ENCODE peak calls at places on chromosome 16, in seven cellular contexts. X, O, D, V, I, E and W are unnamed samples.
A peak's percentile ranks its signal among the peaks of the same experiment; 100 is the strongest.

GRCh38 chr16:84423416-84423837 is 55.1 kb downstream of the ATP2C2 start:
- DNase-seq in O (no peak), D (no peak), E (no peak), I (peak; percentile 80), X (no peak), V (peak; percentile 53), W (peak; percentile 53)

GRCh38 chr16:50153648-50154368 is 702 bp downstream of the TENT4B start:
- DNase-seq in I (no peak), V (peak; percentile 69), O (peak; percentile 46), X (no peak), D (no peak), E (peak; percentile 37), W (peak; percentile 56)

GRCh38 chr16:85172465-85173071 is 60.3 kb upstream of the CIBAR2 start:
- DNase-seq in V (peak; percentile 86), X (no peak), I (peak; percentile 62), O (no peak), D (no peak), E (peak; percentile 60), W (peak; percentile 74)

GRCh38 chr16:74984194-74984669 is 691 bp downstream of the WDR59 start:
- DNase-seq in E (no peak), O (no peak), I (peak; percentile 54), V (no peak), D (no peak), X (no peak), W (peak; percentile 72)

GRCh38 chr16:31010539-31010938 is at the start of gene STX1B:
- DNase-seq in D (no peak), X (peak; percentile 7), V (peak; percentile 90), E (peak; percentile 77), I (no peak), O (no peak), W (peak; percentile 59)

GRCh38 chr16:2979669-2980226 is 498 bp downstream of the PKMYT1 start:
- DNase-seq in E (no peak), I (no peak), X (no peak), D (no peak), O (no peak), V (peak; percentile 83), W (peak; percentile 50)

GRCh38 chr16:89446975-89447293 is 43.4 kb downstream of the ANKRD11 start:
- DNase-seq in E (no peak), V (no peak), I (no peak), O (no peak), D (no peak), X (no peak), W (no peak)

GRCh38 chr16:3054965-3055733 is 8.8 kb downstream of the MMP25 start:
- DNase-seq in V (no peak), D (no peak), E (no peak), O (no peak), X (no peak), I (no peak), W (no peak)

GRCh38 chr16:23131436-23131835 is 17.8 kb downstream of the USP31 start:
- DNase-seq in V (no peak), I (no peak), O (no peak), D (no peak), X (no peak), E (no peak), W (no peak)

GRCh38 chr16:21104124-21104860 is 46.4 kb downstream of the DNAH3 start:
- DNase-seq in E (no peak), I (no peak), D (no peak), X (no peak), O (no peak), V (no peak), W (peak; percentile 74)

GRCh38 chr16:56606688-56607618 is 1.4 kb upstream of the MT2A start:
- DNase-seq in V (peak; percentile 64), E (no peak), I (peak; percentile 91), X (no peak), O (peak; percentile 68), D (peak; percentile 92), W (peak; percentile 98)

GRCh38 chr16:67240506-67240905 is 6.8 kb downstream of the FHOD1 start:
- DNase-seq in X (no peak), V (peak; percentile 21), O (no peak), D (no peak), E (no peak), I (no peak), W (peak; percentile 61)
- H3K4me1 ChIP-seq in X (peaks cover 22% of the 10 kb centered on the region), V (peaks cover 24% of the 10 kb centered on the region), O (peaks cover 58% of the 10 kb centered on the region), D (no peaks in the 10 kb centered on the region), E (no peaks in the 10 kb centered on the region), I (peaks cover 56% of the 10 kb centered on the region), W (peaks cover 55% of the 10 kb centered on the region)

GRCh38 chr16:52494145-52494544 is 52.8 kb downstream of the TOX3 start:
- DNase-seq in D (no peak), X (no peak), E (no peak), I (no peak), V (no peak), O (no peak), W (no peak)

GRCh38 chr16:52497067-52497816 is 49.7 kb downstream of the TOX3 start:
- DNase-seq in I (no peak), V (no peak), O (no peak), D (no peak), E (peak; percentile 41), X (no peak), W (no peak)

GRCh38 chr16:52496051-52496876 is 50.7 kb downstream of the TOX3 start:
- DNase-seq in I (no peak), X (no peak), E (peak; percentile 10), V (no peak), D (no peak), O (no peak), W (no peak)

GRCh38 chr16:52492789-52493357 is 54.1 kb downstream of the TOX3 start:
- DNase-seq in E (no peak), I (no peak), O (no peak), X (no peak), V (no peak), D (no peak), W (no peak)

GRCh38 chr16:52494621-52495020 is 52.3 kb downstream of the TOX3 start:
- DNase-seq in O (no peak), X (no peak), E (no peak), V (no peak), I (no peak), D (no peak), W (no peak)
- H3K4me1 ChIP-seq in O (no peaks in the 10 kb centered on the region), X (no peaks in the 10 kb centered on the region), E (peaks cover 11% of the 10 kb centered on the region), V (no peaks in the 10 kb centered on the region), I (no peaks in the 10 kb centered on the region), D (no peaks in the 10 kb centered on the region), W (no peaks in the 10 kb centered on the region)

GRCh38 chr16:66552288-66553143 is at the start of gene CKLF:
- DNase-seq in I (peak; percentile 90), X (peak; percentile 86), V (peak; percentile 95), E (peak; percentile 90), D (peak; percentile 94), O (peak; percentile 91), W (peak; percentile 94)
- H3K4me1 ChIP-seq in I (peaks cover 40% of the 10 kb centered on the region), X (peaks cover 72% of the 10 kb centered on the region), V (peaks cover 4% of the 10 kb centered on the region), E (peaks cover 20% of the 10 kb centered on the region), D (no peaks in the 10 kb centered on the region), O (peaks cover 70% of the 10 kb centered on the region), W (peaks cover 30% of the 10 kb centered on the region)

DNA sequence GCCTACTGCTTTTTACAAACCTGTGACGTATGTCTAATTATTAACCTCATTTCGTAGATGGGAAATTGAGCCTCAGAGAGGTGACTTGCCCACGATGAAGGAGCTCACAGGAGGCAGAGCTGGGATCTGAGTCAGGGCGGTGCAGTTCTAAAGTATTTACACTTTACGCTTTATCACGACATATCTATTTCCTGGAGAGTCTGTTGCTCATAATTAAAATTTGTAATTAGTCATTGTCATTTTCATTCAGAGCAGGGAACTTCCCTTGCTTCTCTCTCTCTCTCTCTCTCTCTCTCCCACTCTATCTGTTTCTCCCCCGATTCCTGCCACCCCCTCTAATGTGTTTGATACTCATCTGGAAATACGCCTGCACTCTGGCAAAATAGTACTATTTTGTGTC is 5.9 kb downstream of the SLC5A11 start:
- DNase-seq in X (no peak), O (no peak), I (peak; percentile 63), V (no peak), E (no peak), D (no peak), W (peak; percentile 61)
- H3K4me1 ChIP-seq in X (no peaks in the 10 kb centered on the region), O (peaks cover 10% of the 10 kb centered on the region), I (peaks cover 92% of the 10 kb centered on the region), V (no peaks in the 10 kb centered on the region), E (no peaks in the 10 kb centered on the region), D (no peaks in the 10 kb centered on the region), W (peaks cover 23% of the 10 kb centered on the region)

GRCh38 chr16:10298416-10298815 is 87.4 kb upstream of the ATF7IP2 start:
- DNase-seq in O (no peak), X (no peak), V (peak; percentile 3), E (no peak), I (no peak), D (no peak), W (no peak)
- H3K4me1 ChIP-seq in O (no peaks in the 10 kb centered on the region), X (no peaks in the 10 kb centered on the region), V (no peaks in the 10 kb centered on the region), E (no peaks in the 10 kb centered on the region), I (no peaks in the 10 kb centered on the region), D (no peaks in the 10 kb centered on the region), W (no peaks in the 10 kb centered on the region)

GRCh38 chr16:68076560-68076959 is 8.6 kb upstream of the NFATC3 start:
- DNase-seq in O (no peak), D (no peak), V (no peak), E (no peak), X (no peak), I (no peak), W (no peak)
- H3K4me1 ChIP-seq in O (peaks cover 49% of the 10 kb centered on the region), D (no peaks in the 10 kb centered on the region), V (peaks cover 7% of the 10 kb centered on the region), E (no peaks in the 10 kb centered on the region), X (peaks cover 85% of the 10 kb centered on the region), I (peaks cover 16% of the 10 kb centered on the region), W (peaks cover 5% of the 10 kb centered on the region)

GRCh38 chr16:586645-587590 is 2.9 kb upstream of the RAB40C start:
- DNase-seq in I (no peak), D (no peak), O (no peak), V (no peak), X (no peak), E (no peak), W (peak; percentile 27)
- H3K4me1 ChIP-seq in I (peaks cover 29% of the 10 kb centered on the region), D (no peaks in the 10 kb centered on the region), O (peaks cover 63% of the 10 kb centered on the region), V (no peaks in the 10 kb centered on the region), X (peaks cover 26% of the 10 kb centered on the region), E (peaks cover 19% of the 10 kb centered on the region), W (peaks cover 5% of the 10 kb centered on the region)

GRCh38 chr16:54687043-54687655 is 243.5 kb upstream of the IRX5 start:
- DNase-seq in D (no peak), V (no peak), X (no peak), I (no peak), E (peak; percentile 47), O (no peak), W (no peak)
- H3K4me1 ChIP-seq in D (no peaks in the 10 kb centered on the region), V (no peaks in the 10 kb centered on the region), X (no peaks in the 10 kb centered on the region), I (no peaks in the 10 kb centered on the region), E (no peaks in the 10 kb centered on the region), O (no peaks in the 10 kb centered on the region), W (no peaks in the 10 kb centered on the region)

DNA sequence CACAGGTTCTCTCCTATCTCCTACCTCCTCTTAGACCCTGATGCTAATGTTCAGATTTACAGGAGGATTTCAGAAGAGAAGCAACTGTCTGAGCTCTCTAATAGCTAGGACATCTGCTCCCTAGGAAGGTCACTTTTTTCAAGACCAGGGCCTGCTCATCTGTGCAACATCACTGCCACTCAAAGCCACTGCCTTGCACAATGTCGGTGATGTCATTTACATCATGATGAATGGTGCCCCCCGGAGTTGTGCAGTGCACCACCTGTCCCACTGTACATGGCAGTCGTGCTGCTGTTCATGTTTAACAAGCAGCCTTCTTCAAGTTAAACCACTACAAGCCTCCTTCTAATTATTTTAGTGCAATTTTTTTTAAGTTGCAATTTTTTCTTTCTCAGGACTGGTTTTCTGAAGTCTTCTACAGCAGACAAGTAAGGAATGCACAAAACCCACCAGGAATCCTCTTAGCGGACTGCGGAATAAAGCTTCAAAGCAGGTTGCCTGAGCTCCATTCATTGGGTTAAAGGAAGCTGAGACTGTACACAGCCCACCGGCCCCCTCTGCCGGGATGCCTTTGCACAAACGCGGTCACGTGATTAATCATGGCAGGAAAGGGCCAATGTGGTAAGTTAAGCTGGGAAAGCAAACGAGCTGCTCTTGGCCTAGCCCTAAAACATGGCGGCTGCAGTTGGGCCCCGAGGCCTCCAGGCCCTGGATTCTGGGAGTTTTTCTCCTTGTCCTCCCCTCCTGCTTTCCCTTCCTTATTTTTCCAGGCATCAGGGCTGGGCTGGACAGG is 74.1 kb downstream of the MYH11 start:
- DNase-seq in E (peak; percentile 20), V (peak; percentile 59), D (no peak), O (no peak), I (no peak), X (no peak), W (no peak)
- H3K4me1 ChIP-seq in E (no peaks in the 10 kb centered on the region), V (no peaks in the 10 kb centered on the region), D (no peaks in the 10 kb centered on the region), O (no peaks in the 10 kb centered on the region), I (no peaks in the 10 kb centered on the region), X (no peaks in the 10 kb centered on the region), W (no peaks in the 10 kb centered on the region)